ENCODE peak calls at places on chromosomes 7 and 10, in six cellular contexts. V is OCI-LY7, D is body of pancreas, G is left ventricle myocardium inferior, H is choroid plexus epithelial cell, P is sigmoid colon. U is an unnamed sample.
A peak's percentile ranks its signal among the peaks of the same experiment; 100 is the strongest.

GRCh38 chr10:74292871-74293427 is 141.9 kb downstream of the ADK start:
- DNase-seq in V (no peak), D (no peak), G (no peak), H (peak; percentile 71), P (no peak), U (no peak)

GRCh38 chr10:129958686-129959543 is 5.2 kb downstream of the EBF3 start:
- DNase-seq in V (no peak), D (no peak), G (no peak), H (no peak), P (peak; percentile 40), U (peak; percentile 81)

GRCh38 chr10:116742367-116743265 is at the start of gene HSPA12A:
- DNase-seq in V (no peak), D (peak; percentile 80), G (peak; percentile 81), H (peak; percentile 88), P (peak; percentile 86), U (peak; percentile 93)

GRCh38 chr10:68989317-68989990 is 851 bp downstream of the KIFBP start:
- DNase-seq in V (no peak), D (no peak), G (no peak), H (peak; percentile 29), P (no peak), U (no peak)

GRCh38 chr10:74227697-74228424 is 76.8 kb downstream of the ADK start:
- DNase-seq in V (peak; percentile 50), D (no peak), G (no peak), H (peak; percentile 85), P (no peak), U (no peak)

GRCh38 chr7:44225566-44226395 is 25.0 kb downstream of the YKT6 start:
- DNase-seq in V (no peak), D (no peak), G (no peak), H (no peak), P (no peak), U (no peak)

GRCh38 chr10:15141136-15142067 is 27.1 kb downstream of the NMT2 start:
- DNase-seq in V (no peak), D (no peak), G (no peak), H (no peak), P (no peak), U (no peak)

GRCh38 chr7:18521236-18521589 is 25.7 kb downstream of the HDAC9 start:
- DNase-seq in V (peak; percentile 65), D (no peak), G (no peak), H (no peak), P (no peak), U (no peak)

GRCh38 chr7:80131675-80132435 is 2.8 kb upstream of the GNAI1 start:
- DNase-seq in V (no peak), D (no peak), G (no peak), H (peak; percentile 53), P (no peak), U (no peak)

GRCh38 chr10:60110739-60111138 is 204.4 kb upstream of the CCDC6 start:
- DNase-seq in V (no peak), D (no peak), G (no peak), H (no peak), P (no peak), U (no peak)

DNA sequence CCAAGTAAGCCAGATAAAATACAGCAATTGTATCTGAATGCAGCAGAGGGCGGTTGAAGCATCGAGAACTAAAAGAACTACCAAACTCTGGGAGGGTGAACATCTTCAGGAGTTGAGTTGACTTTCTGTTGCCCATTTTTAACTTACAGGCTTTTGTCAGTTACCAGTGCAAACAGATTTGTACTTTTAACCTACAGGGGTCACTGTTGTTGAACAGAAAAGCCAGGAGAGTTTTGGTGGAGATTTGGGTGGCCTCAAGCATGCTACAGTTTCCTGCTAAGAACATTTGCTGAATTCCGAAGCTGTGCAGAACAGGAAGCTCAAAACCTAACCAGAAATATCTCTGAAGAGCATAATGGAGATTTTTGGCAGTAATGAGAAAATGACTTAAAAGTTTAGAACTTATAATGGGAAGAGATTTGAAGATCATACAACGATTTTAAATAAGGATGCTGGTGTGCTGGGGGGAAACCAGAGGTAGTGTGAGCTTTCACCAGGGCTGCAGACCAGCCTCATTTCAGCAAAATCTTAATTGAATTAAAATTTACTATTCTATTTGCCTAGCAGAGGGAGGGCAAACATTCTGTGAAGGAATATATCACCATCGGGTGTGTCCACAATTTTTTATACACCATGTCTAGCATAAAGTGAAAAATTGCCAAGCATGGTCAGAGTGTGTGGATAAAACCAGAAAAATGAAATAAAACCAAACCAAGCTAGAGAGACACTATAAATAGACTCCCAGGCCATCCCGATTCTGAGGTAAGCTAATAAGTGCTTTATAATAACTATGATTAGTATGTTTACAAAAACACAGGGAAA is 208.6 kb upstream of the CCDC6 start:
- DNase-seq in V (peak; percentile 56), D (peak; percentile 25), G (no peak), H (peak; percentile 90), P (no peak), U (no peak)
- TF ChIP-seq CTCF in V (peak; percentile 79), D (peak; percentile 59), G (peak; percentile 63), H (peak; percentile 73), P (no peak), U (no peak)

GRCh38 chr10:99276848-99277486 is 41.3 kb upstream of the HPSE2 start:
- DNase-seq in V (peak; percentile 34), D (no peak), G (no peak), H (peak; percentile 35), P (no peak), U (no peak)
- TF ChIP-seq CTCF in V (peak; percentile 82), D (peak; percentile 66), G (no peak), H (peak; percentile 45), P (no peak), U (no peak)

GRCh38 chr10:75294866-75295692 is 59.3 kb upstream of the COMTD1 start:
- DNase-seq in V (no peak), D (peak; percentile 98), G (peak; percentile 78), H (peak; percentile 88), P (peak; percentile 93), U (peak; percentile 88)
- TF ChIP-seq CTCF in V (no peak), D (peak; percentile 55), G (peak; percentile 53), H (peak; percentile 27), P (no peak), U (no peak)

GRCh38 chr7:47475880-47476227 is 106.1 kb downstream of the TNS3 start:
- DNase-seq in V (no peak), D (no peak), G (no peak), H (no peak), P (no peak), U (no peak)

GRCh38 chr7:47473499-47474210 is 108.3 kb downstream of the TNS3 start:
- DNase-seq in V (peak; percentile 31), D (peak; percentile 54), G (no peak), H (no peak), P (no peak), U (no peak)

GRCh38 chr7:47474211-47474936 is 107.5 kb downstream of the TNS3 start:
- DNase-seq in V (no peak), D (no peak), G (no peak), H (no peak), P (no peak), U (no peak)

GRCh38 chr7:47477191-47478016 is 104.5 kb downstream of the TNS3 start:
- DNase-seq in V (no peak), D (no peak), G (no peak), H (no peak), P (no peak), U (no peak)

GRCh38 chr7:47474937-47475879 is 106.7 kb downstream of the TNS3 start:
- DNase-seq in V (peak; percentile 18), D (peak; percentile 99), G (peak; percentile 84), H (peak; percentile 97), P (peak; percentile 91), U (peak; percentile 96)
- TF ChIP-seq CTCF in V (no peak), D (peak; percentile 50), G (peak; percentile 48), H (peak; percentile 35), P (no peak), U (no peak)

U was measured in lower leg skin.